ENCODE peak calls at places on chromosome X, in nine cellular contexts. One of them, this sample, is unnamed. For H3K9me2, the result is how much of the 10 kb centered on the place peaks cover.

GRCh38 chrX:52544147-52544840 is 27.4 kb upstream of the XAGE1B start:
- DNase-seq in PC-3: no peak
- DNase-seq in SK-N-SH: no peak
- DNase-seq in HCT116: no peak
- DNase-seq in PC-9: no peak
- DNase-seq in OCI-LY7: no peak
- DNase-seq in GM23248: no peak
- DNase-seq in hepatocyte: no peak
- DNase-seq in MM.1S: no peak
- DNase-seq in this sample: no peak

GRCh38 chrX:103726477-103726876 is 15.8 kb downstream of the TMEM31 start:
- DNase-seq in GM23248: no peak
- DNase-seq in MM.1S: no peak
- DNase-seq in hepatocyte: no peak
- DNase-seq in HCT116: no peak
- DNase-seq in PC-9: no peak
- DNase-seq in SK-N-SH: no peak
- DNase-seq in PC-3: no peak
- DNase-seq in OCI-LY7: no peak
- DNase-seq in this sample: no peak

GRCh38 chrX:53685711-53686110 is 808 bp downstream of the HUWE1 start:
- DNase-seq in hepatocyte: no peak
- DNase-seq in SK-N-SH: no peak
- DNase-seq in MM.1S: no peak
- DNase-seq in OCI-LY7: peak
- DNase-seq in HCT116: no peak
- DNase-seq in PC-9: no peak
- DNase-seq in GM23248: peak
- DNase-seq in PC-3: peak
- DNase-seq in this sample: no peak

GRCh38 chrX:153946910-153947769 is 2.7 kb upstream of the RENBP start:
- DNase-seq in MM.1S: peak
- DNase-seq in hepatocyte: peak
- DNase-seq in GM23248: peak
- DNase-seq in OCI-LY7: peak
- DNase-seq in SK-N-SH: peak
- DNase-seq in PC-3: peak
- DNase-seq in PC-9: peak
- DNase-seq in HCT116: peak
- DNase-seq in this sample: peak

GRCh38 chrX:66098162-66098561 is 58.3 kb upstream of the VSIG4 start:
- DNase-seq in GM23248: no peak
- DNase-seq in PC-3: no peak
- DNase-seq in SK-N-SH: no peak
- DNase-seq in MM.1S: no peak
- DNase-seq in hepatocyte: no peak
- DNase-seq in OCI-LY7: no peak
- DNase-seq in PC-9: no peak
- DNase-seq in HCT116: no peak
- DNase-seq in this sample: no peak

GRCh38 chrX:12825801-12826200 is 34.6 kb downstream of the PRPS2 start:
- DNase-seq in GM23248: no peak
- DNase-seq in HCT116: peak
- DNase-seq in hepatocyte: no peak
- DNase-seq in MM.1S: no peak
- DNase-seq in PC-3: peak
- DNase-seq in OCI-LY7: no peak
- DNase-seq in SK-N-SH: no peak
- DNase-seq in PC-9: peak
- DNase-seq in this sample: no peak

GRCh38 chrX:24902808-24903207 is 113.0 kb downstream of the ARX start:
- DNase-seq in SK-N-SH: no peak
- DNase-seq in hepatocyte: peak
- DNase-seq in OCI-LY7: no peak
- DNase-seq in MM.1S: no peak
- DNase-seq in PC-3: no peak
- DNase-seq in PC-9: no peak
- DNase-seq in HCT116: no peak
- DNase-seq in GM23248: peak
- DNase-seq in this sample: no peak

GRCh38 chrX:153414838-153415552 is 3.7 kb downstream of the ZFP92 start:
- DNase-seq in HCT116: no peak
- DNase-seq in OCI-LY7: no peak
- DNase-seq in MM.1S: no peak
- DNase-seq in PC-9: no peak
- DNase-seq in PC-3: no peak
- DNase-seq in hepatocyte: no peak
- DNase-seq in SK-N-SH: no peak
- DNase-seq in GM23248: peak
- DNase-seq in this sample: no peak

GRCh38 chrX:138349351-138349750 is 362.2 kb downstream of the FGF13 start:
- DNase-seq in MM.1S: no peak
- DNase-seq in OCI-LY7: no peak
- DNase-seq in HCT116: no peak
- DNase-seq in PC-9: no peak
- DNase-seq in SK-N-SH: no peak
- DNase-seq in PC-3: no peak
- DNase-seq in GM23248: no peak
- DNase-seq in hepatocyte: no peak
- DNase-seq in this sample: peak

GRCh38 chrX:119249836-119250340 is 13.8 kb downstream of the PGRMC1 start:
- DNase-seq in PC-9: no peak
- DNase-seq in HCT116: no peak
- DNase-seq in SK-N-SH: no peak
- DNase-seq in PC-3: no peak
- DNase-seq in OCI-LY7: no peak
- DNase-seq in MM.1S: no peak
- DNase-seq in hepatocyte: no peak
- DNase-seq in GM23248: peak
- DNase-seq in this sample: no peak

GRCh38 chrX:42714981-42715688 is 62.8 kb downstream of the PPP1R2C start:
- DNase-seq in MM.1S: no peak
- DNase-seq in PC-9: peak
- DNase-seq in SK-N-SH: peak
- DNase-seq in OCI-LY7: no peak
- DNase-seq in PC-3: peak
- DNase-seq in HCT116: no peak
- DNase-seq in hepatocyte: peak
- DNase-seq in GM23248: no peak
- DNase-seq in this sample: peak

GRCh38 chrX:107747596-107748161 is 27.9 kb downstream of the TSC22D3 start:
- DNase-seq in GM23248: peak
- DNase-seq in PC-9: peak
- DNase-seq in hepatocyte: peak
- DNase-seq in MM.1S: no peak
- DNase-seq in OCI-LY7: no peak
- DNase-seq in HCT116: no peak
- DNase-seq in PC-3: peak
- DNase-seq in SK-N-SH: no peak
- DNase-seq in this sample: no peak

GRCh38 chrX:122546269-122546668 is 637.8 kb upstream of the GRIA3 start:
- DNase-seq in SK-N-SH: no peak
- DNase-seq in PC-3: no peak
- DNase-seq in OCI-LY7: no peak
- DNase-seq in MM.1S: no peak
- DNase-seq in HCT116: no peak
- DNase-seq in hepatocyte: no peak
- DNase-seq in PC-9: no peak
- DNase-seq in GM23248: no peak
- DNase-seq in this sample: no peak

GRCh38 chrX:149124526-149125108 is 380.5 kb downstream of the IDS start:
- DNase-seq in GM23248: no peak
- DNase-seq in hepatocyte: no peak
- DNase-seq in PC-3: no peak
- DNase-seq in PC-9: no peak
- DNase-seq in SK-N-SH: no peak
- DNase-seq in OCI-LY7: no peak
- DNase-seq in HCT116: no peak
- DNase-seq in MM.1S: no peak
- DNase-seq in this sample: no peak

GRCh38 chrX:150694738-150695410 is 1.7 kb downstream of the MTMR1 start:
- DNase-seq in MM.1S: no peak
- DNase-seq in SK-N-SH: no peak
- DNase-seq in PC-3: no peak
- DNase-seq in GM23248: no peak
- DNase-seq in HCT116: no peak
- DNase-seq in hepatocyte: no peak
- DNase-seq in PC-9: no peak
- DNase-seq in OCI-LY7: peak
- DNase-seq in this sample: no peak

GRCh38 chrX:153821066-153821465 is 9.3 kb downstream of the PDZD4 start:
- DNase-seq in OCI-LY7: no peak
- DNase-seq in GM23248: no peak
- DNase-seq in hepatocyte: no peak
- DNase-seq in HCT116: no peak
- DNase-seq in SK-N-SH: peak
- DNase-seq in PC-3: no peak
- DNase-seq in MM.1S: no peak
- DNase-seq in PC-9: no peak
- DNase-seq in this sample: no peak

GRCh38 chrX:9349572-9350259 is 115.1 kb upstream of the TBL1X start:
- DNase-seq in OCI-LY7: no peak
- DNase-seq in GM23248: peak
- DNase-seq in PC-9: no peak
- DNase-seq in PC-3: peak
- DNase-seq in SK-N-SH: peak
- DNase-seq in MM.1S: no peak
- DNase-seq in HCT116: no peak
- DNase-seq in hepatocyte: no peak
- DNase-seq in this sample: no peak

GRCh38 chrX:140817943-140818342 is 108.4 kb downstream of the LINC00632 start:
- DNase-seq in PC-3: peak
- DNase-seq in GM23248: peak
- DNase-seq in HCT116: no peak
- DNase-seq in OCI-LY7: peak
- DNase-seq in hepatocyte: peak
- DNase-seq in SK-N-SH: peak
- DNase-seq in MM.1S: peak
- DNase-seq in PC-9: no peak
- DNase-seq in this sample: peak

GRCh38 chrX:120269379-120270035 is 18.9 kb downstream of the ZBTB33 start:
- DNase-seq in GM23248: peak
- DNase-seq in OCI-LY7: no peak
- DNase-seq in PC-3: no peak
- DNase-seq in SK-N-SH: no peak
- DNase-seq in PC-9: no peak
- DNase-seq in HCT116: no peak
- DNase-seq in MM.1S: no peak
- DNase-seq in hepatocyte: no peak
- DNase-seq in this sample: no peak
- H2AFZ ChIP-seq in GM23248: no peak
- H2AFZ ChIP-seq in OCI-LY7: no peak
- H2AFZ ChIP-seq in PC-3: no peak
- H2AFZ ChIP-seq in SK-N-SH: no peak
- H2AFZ ChIP-seq in PC-9: no peak
- H2AFZ ChIP-seq in HCT116: no peak
- H2AFZ ChIP-seq in MM.1S: no peak
- H2AFZ ChIP-seq in hepatocyte: no peak
- H2AFZ ChIP-seq in this sample: no peak

GRCh38 chrX:131739823-131740222 is 195.9 kb downstream of the OR13H1 start:
- DNase-seq in PC-3: no peak
- DNase-seq in hepatocyte: no peak
- DNase-seq in PC-9: no peak
- DNase-seq in OCI-LY7: no peak
- DNase-seq in MM.1S: no peak
- DNase-seq in SK-N-SH: no peak
- DNase-seq in HCT116: no peak
- DNase-seq in GM23248: no peak
- DNase-seq in this sample: no peak
- H3K9me2 ChIP-seq in PC-3: under half
- H3K9me2 ChIP-seq in hepatocyte: under half
- H3K9me2 ChIP-seq in PC-9: under half
- H3K9me2 ChIP-seq in OCI-LY7: under half
- H3K9me2 ChIP-seq in MM.1S: under half
- H3K9me2 ChIP-seq in SK-N-SH: under half
- H3K9me2 ChIP-seq in HCT116: under half
- H3K9me2 ChIP-seq in GM23248: under half
- H3K9me2 ChIP-seq in this sample: under half

DNA sequence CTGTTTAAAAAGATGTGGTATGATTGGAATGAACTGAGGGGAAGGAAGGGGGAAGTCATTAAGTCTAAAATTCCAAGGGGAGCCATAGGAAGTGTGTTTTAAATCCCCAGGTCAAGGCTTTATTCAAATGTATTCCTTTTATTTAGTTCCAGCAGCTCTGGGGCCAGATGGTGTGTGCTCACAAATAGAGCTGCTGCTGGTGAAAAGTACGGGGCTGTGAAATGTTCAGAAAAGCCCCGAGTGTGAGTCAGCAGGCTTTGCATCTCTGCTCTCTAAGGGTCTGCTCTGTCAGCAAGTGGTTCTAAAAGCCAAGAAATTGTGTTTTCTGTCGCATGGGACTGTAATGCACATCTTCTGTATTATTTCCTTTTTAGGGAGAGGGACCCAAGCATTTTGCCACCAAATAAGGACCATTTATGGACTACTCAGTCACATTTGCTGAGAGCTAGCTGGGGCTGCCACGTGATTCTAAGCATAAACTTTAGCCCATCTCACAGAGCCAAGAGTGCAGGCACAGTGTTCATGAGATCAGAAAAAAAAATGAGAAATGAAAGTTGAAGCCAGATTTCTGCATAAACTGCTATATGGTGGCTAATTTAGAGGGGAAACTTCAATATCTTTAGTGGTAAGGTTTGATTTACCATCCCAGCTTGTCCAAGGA is 82.9 kb upstream of the NHS start:
- DNase-seq in HCT116: no peak
- DNase-seq in PC-3: no peak
- DNase-seq in PC-9: no peak
- DNase-seq in GM23248: no peak
- DNase-seq in OCI-LY7: no peak
- DNase-seq in SK-N-SH: no peak
- DNase-seq in MM.1S: no peak
- DNase-seq in hepatocyte: peak
- DNase-seq in this sample: peak
- H2AFZ ChIP-seq in HCT116: no peak
- H2AFZ ChIP-seq in PC-3: no peak
- H2AFZ ChIP-seq in PC-9: no peak
- H2AFZ ChIP-seq in GM23248: no peak
- H2AFZ ChIP-seq in OCI-LY7: no peak
- H2AFZ ChIP-seq in SK-N-SH: no peak
- H2AFZ ChIP-seq in MM.1S: no peak
- H2AFZ ChIP-seq in hepatocyte: no peak
- H2AFZ ChIP-seq in this sample: peak

GRCh38 chrX:20441123-20441522 is 174.4 kb upstream of the RPS6KA3 start:
- DNase-seq in OCI-LY7: no peak
- DNase-seq in PC-3: no peak
- DNase-seq in hepatocyte: no peak
- DNase-seq in SK-N-SH: no peak
- DNase-seq in GM23248: no peak
- DNase-seq in HCT116: no peak
- DNase-seq in PC-9: no peak
- DNase-seq in MM.1S: no peak
- DNase-seq in this sample: no peak
- H3K9me2 ChIP-seq in OCI-LY7: under half
- H3K9me2 ChIP-seq in PC-3: under half
- H3K9me2 ChIP-seq in hepatocyte: under half
- H3K9me2 ChIP-seq in SK-N-SH: under half
- H3K9me2 ChIP-seq in GM23248: under half
- H3K9me2 ChIP-seq in HCT116: under half
- H3K9me2 ChIP-seq in PC-9: under half
- H3K9me2 ChIP-seq in MM.1S: under half
- H3K9me2 ChIP-seq in this sample: under half

GRCh38 chrX:48492293-48492910 is 16.4 kb upstream of the PORCN start:
- DNase-seq in OCI-LY7: no peak
- DNase-seq in PC-3: peak
- DNase-seq in GM23248: peak
- DNase-seq in HCT116: no peak
- DNase-seq in PC-9: no peak
- DNase-seq in MM.1S: no peak
- DNase-seq in SK-N-SH: no peak
- DNase-seq in hepatocyte: no peak
- DNase-seq in this sample: no peak
- H2AFZ ChIP-seq in OCI-LY7: no peak
- H2AFZ ChIP-seq in PC-3: no peak
- H2AFZ ChIP-seq in GM23248: no peak
- H2AFZ ChIP-seq in HCT116: no peak
- H2AFZ ChIP-seq in PC-9: no peak
- H2AFZ ChIP-seq in MM.1S: no peak
- H2AFZ ChIP-seq in SK-N-SH: no peak
- H2AFZ ChIP-seq in hepatocyte: no peak
- H2AFZ ChIP-seq in this sample: no peak